ENCODE peak calls at places on chromosomes 7 and 10, in ten cellular contexts. One of them, this sample, is unnamed.

GRCh38 chr7:111654414-111654813 is 92.1 kb upstream of the IMMP2L start:
- DNase-seq in stimulated activated naive CD4-positive, alpha-beta T cell: no peak
- DNase-seq in CD8-positive, alpha-beta memory T cell: no peak
- DNase-seq in left cardiac atrium: no peak
- DNase-seq in GM10248: no peak
- DNase-seq in Daoy: no peak
- DNase-seq in H7: no peak
- DNase-seq in NCI-H2171 treated with DMSO at 0.1 percent for 48 hours: no peak
- DNase-seq in stimulated activated CD8-positive, alpha-beta memory T cell treated with anti-CD3 and anti-CD28 coated beads, Interleukin-7, amount 100 ng/mL, for 1 hour: no peak
- DNase-seq in NCI-H460: no peak
- DNase-seq in this sample: no peak

GRCh38 chr10:88207121-88207546 is 343.7 kb downstream of the PTEN start:
- DNase-seq in GM10248: no peak
- DNase-seq in CD8-positive, alpha-beta memory T cell: no peak
- DNase-seq in left cardiac atrium: no peak
- DNase-seq in stimulated activated CD8-positive, alpha-beta memory T cell treated with anti-CD3 and anti-CD28 coated beads, Interleukin-7, amount 100 ng/mL, for 1 hour: no peak
- DNase-seq in Daoy: no peak
- DNase-seq in stimulated activated naive CD4-positive, alpha-beta T cell: no peak
- DNase-seq in NCI-H460: no peak
- DNase-seq in H7: no peak
- DNase-seq in NCI-H2171 treated with DMSO at 0.1 percent for 48 hours: no peak
- DNase-seq in this sample: no peak

GRCh38 chr7:73361340-73361739 is 33.4 kb downstream of the FKBP6 start:
- DNase-seq in stimulated activated CD8-positive, alpha-beta memory T cell treated with anti-CD3 and anti-CD28 coated beads, Interleukin-7, amount 100 ng/mL, for 1 hour: no peak
- DNase-seq in NCI-H460: no peak
- DNase-seq in NCI-H2171 treated with DMSO at 0.1 percent for 48 hours: no peak
- DNase-seq in stimulated activated naive CD4-positive, alpha-beta T cell: no peak
- DNase-seq in H7: no peak
- DNase-seq in CD8-positive, alpha-beta memory T cell: no peak
- DNase-seq in left cardiac atrium: no peak
- DNase-seq in GM10248: no peak
- DNase-seq in Daoy: peak; percentile 80
- DNase-seq in this sample: no peak

GRCh38 chr7:39132306-39132705 is 154.6 kb downstream of the POU6F2 start:
- DNase-seq in NCI-H2171 treated with DMSO at 0.1 percent for 48 hours: no peak
- DNase-seq in H7: no peak
- DNase-seq in NCI-H460: no peak
- DNase-seq in GM10248: no peak
- DNase-seq in Daoy: no peak
- DNase-seq in left cardiac atrium: no peak
- DNase-seq in stimulated activated naive CD4-positive, alpha-beta T cell: no peak
- DNase-seq in CD8-positive, alpha-beta memory T cell: no peak
- DNase-seq in stimulated activated CD8-positive, alpha-beta memory T cell treated with anti-CD3 and anti-CD28 coated beads, Interleukin-7, amount 100 ng/mL, for 1 hour: no peak
- DNase-seq in this sample: no peak

GRCh38 chr10:12400266-12400931 is 51.1 kb downstream of the CAMK1D start:
- DNase-seq in NCI-H460: no peak
- DNase-seq in Daoy: peak; percentile 65
- DNase-seq in NCI-H2171 treated with DMSO at 0.1 percent for 48 hours: no peak
- DNase-seq in CD8-positive, alpha-beta memory T cell: no peak
- DNase-seq in H7: no peak
- DNase-seq in left cardiac atrium: no peak
- DNase-seq in stimulated activated CD8-positive, alpha-beta memory T cell treated with anti-CD3 and anti-CD28 coated beads, Interleukin-7, amount 100 ng/mL, for 1 hour: no peak
- DNase-seq in stimulated activated naive CD4-positive, alpha-beta T cell: no peak
- DNase-seq in GM10248: no peak
- DNase-seq in this sample: no peak

GRCh38 chr10:58266826-58267712 is 625 bp downstream of the IPMK start:
- DNase-seq in Daoy: peak; percentile 39
- DNase-seq in CD8-positive, alpha-beta memory T cell: peak; percentile 67
- DNase-seq in stimulated activated CD8-positive, alpha-beta memory T cell treated with anti-CD3 and anti-CD28 coated beads, Interleukin-7, amount 100 ng/mL, for 1 hour: peak; percentile 7
- DNase-seq in NCI-H2171 treated with DMSO at 0.1 percent for 48 hours: peak; percentile 28
- DNase-seq in NCI-H460: peak; percentile 14
- DNase-seq in GM10248: peak; percentile 27
- DNase-seq in H7: peak; percentile 64
- DNase-seq in stimulated activated naive CD4-positive, alpha-beta T cell: peak; percentile 46
- DNase-seq in left cardiac atrium: peak; percentile 40
- DNase-seq in this sample: peak; percentile 67

GRCh38 chr10:61939575-61940301 is 38.2 kb downstream of the ARID5B start:
- DNase-seq in left cardiac atrium: no peak
- DNase-seq in H7: no peak
- DNase-seq in GM10248: no peak
- DNase-seq in CD8-positive, alpha-beta memory T cell: no peak
- DNase-seq in Daoy: peak; percentile 45
- DNase-seq in stimulated activated CD8-positive, alpha-beta memory T cell treated with anti-CD3 and anti-CD28 coated beads, Interleukin-7, amount 100 ng/mL, for 1 hour: no peak
- DNase-seq in NCI-H2171 treated with DMSO at 0.1 percent for 48 hours: no peak
- DNase-seq in stimulated activated naive CD4-positive, alpha-beta T cell: no peak
- DNase-seq in NCI-H460: no peak
- DNase-seq in this sample: no peak

GRCh38 chr10:62083868-62084267 is 182.4 kb downstream of the ARID5B start:
- DNase-seq in GM10248: no peak
- DNase-seq in NCI-H2171 treated with DMSO at 0.1 percent for 48 hours: peak; percentile 94
- DNase-seq in Daoy: peak; percentile 64
- DNase-seq in stimulated activated CD8-positive, alpha-beta memory T cell treated with anti-CD3 and anti-CD28 coated beads, Interleukin-7, amount 100 ng/mL, for 1 hour: no peak
- DNase-seq in left cardiac atrium: peak; percentile 82
- DNase-seq in NCI-H460: no peak
- DNase-seq in CD8-positive, alpha-beta memory T cell: no peak
- DNase-seq in stimulated activated naive CD4-positive, alpha-beta T cell: no peak
- DNase-seq in H7: no peak
- DNase-seq in this sample: no peak

GRCh38 chr7:95578299-95578855 is 17.9 kb downstream of the PDK4 start:
- DNase-seq in NCI-H460: no peak
- DNase-seq in NCI-H2171 treated with DMSO at 0.1 percent for 48 hours: peak; percentile 96
- DNase-seq in stimulated activated naive CD4-positive, alpha-beta T cell: no peak
- DNase-seq in Daoy: no peak
- DNase-seq in left cardiac atrium: no peak
- DNase-seq in H7: no peak
- DNase-seq in CD8-positive, alpha-beta memory T cell: no peak
- DNase-seq in stimulated activated CD8-positive, alpha-beta memory T cell treated with anti-CD3 and anti-CD28 coated beads, Interleukin-7, amount 100 ng/mL, for 1 hour: no peak
- DNase-seq in GM10248: no peak
- DNase-seq in this sample: no peak

GRCh38 chr10:6716521-6716920 is 136.4 kb upstream of the PRKCQ start:
- DNase-seq in stimulated activated CD8-positive, alpha-beta memory T cell treated with anti-CD3 and anti-CD28 coated beads, Interleukin-7, amount 100 ng/mL, for 1 hour: no peak
- DNase-seq in NCI-H2171 treated with DMSO at 0.1 percent for 48 hours: no peak
- DNase-seq in Daoy: no peak
- DNase-seq in GM10248: no peak
- DNase-seq in CD8-positive, alpha-beta memory T cell: no peak
- DNase-seq in stimulated activated naive CD4-positive, alpha-beta T cell: no peak
- DNase-seq in H7: no peak
- DNase-seq in NCI-H460: no peak
- DNase-seq in left cardiac atrium: no peak
- DNase-seq in this sample: no peak

GRCh38 chr10:24174014-24174413 is 34.9 kb upstream of the KIAA1217 start:
- DNase-seq in left cardiac atrium: no peak
- DNase-seq in stimulated activated naive CD4-positive, alpha-beta T cell: no peak
- DNase-seq in NCI-H2171 treated with DMSO at 0.1 percent for 48 hours: no peak
- DNase-seq in GM10248: no peak
- DNase-seq in H7: no peak
- DNase-seq in Daoy: peak; percentile 4
- DNase-seq in CD8-positive, alpha-beta memory T cell: no peak
- DNase-seq in stimulated activated CD8-positive, alpha-beta memory T cell treated with anti-CD3 and anti-CD28 coated beads, Interleukin-7, amount 100 ng/mL, for 1 hour: no peak
- DNase-seq in NCI-H460: no peak
- DNase-seq in this sample: peak; percentile 11

GRCh38 chr7:57413529-57414398 is 36.2 kb upstream of the ZNF716 start:
- DNase-seq in Daoy: no peak
- DNase-seq in stimulated activated naive CD4-positive, alpha-beta T cell: no peak
- DNase-seq in stimulated activated CD8-positive, alpha-beta memory T cell treated with anti-CD3 and anti-CD28 coated beads, Interleukin-7, amount 100 ng/mL, for 1 hour: no peak
- DNase-seq in H7: no peak
- DNase-seq in left cardiac atrium: no peak
- DNase-seq in NCI-H2171 treated with DMSO at 0.1 percent for 48 hours: no peak
- DNase-seq in NCI-H460: no peak
- DNase-seq in CD8-positive, alpha-beta memory T cell: no peak
- DNase-seq in GM10248: no peak
- DNase-seq in this sample: no peak

GRCh38 chr7:102393467-102393866 is 2.7 kb upstream of the PRKRIP1 start:
- DNase-seq in stimulated activated naive CD4-positive, alpha-beta T cell: no peak
- DNase-seq in left cardiac atrium: no peak
- DNase-seq in NCI-H460: no peak
- DNase-seq in CD8-positive, alpha-beta memory T cell: no peak
- DNase-seq in Daoy: no peak
- DNase-seq in NCI-H2171 treated with DMSO at 0.1 percent for 48 hours: no peak
- DNase-seq in H7: no peak
- DNase-seq in GM10248: no peak
- DNase-seq in stimulated activated CD8-positive, alpha-beta memory T cell treated with anti-CD3 and anti-CD28 coated beads, Interleukin-7, amount 100 ng/mL, for 1 hour: no peak
- DNase-seq in this sample: no peak

GRCh38 chr10:102869290-102870198 is at the start of gene AS3MT:
- DNase-seq in Daoy: no peak
- DNase-seq in stimulated activated naive CD4-positive, alpha-beta T cell: no peak
- DNase-seq in CD8-positive, alpha-beta memory T cell: no peak
- DNase-seq in stimulated activated CD8-positive, alpha-beta memory T cell treated with anti-CD3 and anti-CD28 coated beads, Interleukin-7, amount 100 ng/mL, for 1 hour: no peak
- DNase-seq in NCI-H460: peak; percentile 17
- DNase-seq in GM10248: peak; percentile 48
- DNase-seq in H7: peak; percentile 94
- DNase-seq in NCI-H2171 treated with DMSO at 0.1 percent for 48 hours: peak; percentile 54
- DNase-seq in left cardiac atrium: peak; percentile 60
- DNase-seq in this sample: peak; percentile 18

GRCh38 chr10:77695186-77695585 is 57.6 kb upstream of the KCNMA1 start:
- DNase-seq in NCI-H460: no peak
- DNase-seq in GM10248: no peak
- DNase-seq in CD8-positive, alpha-beta memory T cell: no peak
- DNase-seq in stimulated activated CD8-positive, alpha-beta memory T cell treated with anti-CD3 and anti-CD28 coated beads, Interleukin-7, amount 100 ng/mL, for 1 hour: no peak
- DNase-seq in Daoy: no peak
- DNase-seq in NCI-H2171 treated with DMSO at 0.1 percent for 48 hours: no peak
- DNase-seq in left cardiac atrium: no peak
- DNase-seq in H7: no peak
- DNase-seq in stimulated activated naive CD4-positive, alpha-beta T cell: no peak
- DNase-seq in this sample: peak; percentile 35

GRCh38 chr7:132557489-132558044 is 18.7 kb downstream of the PLXNA4 start:
- DNase-seq in H7: peak; percentile 36
- DNase-seq in NCI-H460: no peak
- DNase-seq in GM10248: no peak
- DNase-seq in CD8-positive, alpha-beta memory T cell: no peak
- DNase-seq in Daoy: peak; percentile 59
- DNase-seq in left cardiac atrium: no peak
- DNase-seq in stimulated activated naive CD4-positive, alpha-beta T cell: no peak
- DNase-seq in NCI-H2171 treated with DMSO at 0.1 percent for 48 hours: peak; percentile 28
- DNase-seq in stimulated activated CD8-positive, alpha-beta memory T cell treated with anti-CD3 and anti-CD28 coated beads, Interleukin-7, amount 100 ng/mL, for 1 hour: no peak
- DNase-seq in this sample: no peak

GRCh38 chr10:74738985-74739567 is 87.3 kb upstream of the KAT6B start:
- DNase-seq in H7: no peak
- DNase-seq in Daoy: no peak
- DNase-seq in NCI-H460: peak; percentile 4
- DNase-seq in GM10248: peak; percentile 64
- DNase-seq in left cardiac atrium: no peak
- DNase-seq in stimulated activated CD8-positive, alpha-beta memory T cell treated with anti-CD3 and anti-CD28 coated beads, Interleukin-7, amount 100 ng/mL, for 1 hour: no peak
- DNase-seq in CD8-positive, alpha-beta memory T cell: no peak
- DNase-seq in stimulated activated naive CD4-positive, alpha-beta T cell: no peak
- DNase-seq in NCI-H2171 treated with DMSO at 0.1 percent for 48 hours: no peak
- DNase-seq in this sample: no peak

GRCh38 chr7:36236073-36236472 is 83.0 kb downstream of the EEPD1 start:
- DNase-seq in H7: no peak
- DNase-seq in NCI-H2171 treated with DMSO at 0.1 percent for 48 hours: no peak
- DNase-seq in left cardiac atrium: no peak
- DNase-seq in GM10248: no peak
- DNase-seq in stimulated activated naive CD4-positive, alpha-beta T cell: no peak
- DNase-seq in stimulated activated CD8-positive, alpha-beta memory T cell treated with anti-CD3 and anti-CD28 coated beads, Interleukin-7, amount 100 ng/mL, for 1 hour: no peak
- DNase-seq in Daoy: no peak
- DNase-seq in CD8-positive, alpha-beta memory T cell: no peak
- DNase-seq in NCI-H460: no peak
- DNase-seq in this sample: no peak

GRCh38 chr10:104450954-104451353 is 97.3 kb downstream of the CFAP58 start:
- DNase-seq in GM10248: no peak
- DNase-seq in NCI-H2171 treated with DMSO at 0.1 percent for 48 hours: no peak
- DNase-seq in Daoy: no peak
- DNase-seq in NCI-H460: no peak
- DNase-seq in CD8-positive, alpha-beta memory T cell: no peak
- DNase-seq in stimulated activated CD8-positive, alpha-beta memory T cell treated with anti-CD3 and anti-CD28 coated beads, Interleukin-7, amount 100 ng/mL, for 1 hour: no peak
- DNase-seq in H7: no peak
- DNase-seq in left cardiac atrium: no peak
- DNase-seq in stimulated activated naive CD4-positive, alpha-beta T cell: no peak
- DNase-seq in this sample: no peak

GRCh38 chr7:23349484-23350157 is 50.5 kb downstream of the MALSU1 start:
- DNase-seq in left cardiac atrium: no peak
- DNase-seq in NCI-H460: no peak
- DNase-seq in CD8-positive, alpha-beta memory T cell: no peak
- DNase-seq in GM10248: no peak
- DNase-seq in Daoy: peak; percentile 91
- DNase-seq in NCI-H2171 treated with DMSO at 0.1 percent for 48 hours: no peak
- DNase-seq in stimulated activated CD8-positive, alpha-beta memory T cell treated with anti-CD3 and anti-CD28 coated beads, Interleukin-7, amount 100 ng/mL, for 1 hour: no peak
- DNase-seq in H7: peak; percentile 49
- DNase-seq in stimulated activated naive CD4-positive, alpha-beta T cell: no peak
- DNase-seq in this sample: no peak

GRCh38 chr7:155643804-155644177 is 670 bp upstream of the RBM33 start:
- DNase-seq in NCI-H2171 treated with DMSO at 0.1 percent for 48 hours: no peak
- DNase-seq in H7: no peak
- DNase-seq in NCI-H460: no peak
- DNase-seq in stimulated activated naive CD4-positive, alpha-beta T cell: no peak
- DNase-seq in Daoy: no peak
- DNase-seq in stimulated activated CD8-positive, alpha-beta memory T cell treated with anti-CD3 and anti-CD28 coated beads, Interleukin-7, amount 100 ng/mL, for 1 hour: no peak
- DNase-seq in CD8-positive, alpha-beta memory T cell: no peak
- DNase-seq in left cardiac atrium: no peak
- DNase-seq in GM10248: no peak
- DNase-seq in this sample: no peak

GRCh38 chr7:417973-418601 is 101.6 kb downstream of the PDGFA start:
- DNase-seq in GM10248: no peak
- DNase-seq in stimulated activated naive CD4-positive, alpha-beta T cell: no peak
- DNase-seq in H7: peak; percentile 19
- DNase-seq in Daoy: no peak
- DNase-seq in NCI-H2171 treated with DMSO at 0.1 percent for 48 hours: no peak
- DNase-seq in CD8-positive, alpha-beta memory T cell: no peak
- DNase-seq in left cardiac atrium: no peak
- DNase-seq in NCI-H460: no peak
- DNase-seq in stimulated activated CD8-positive, alpha-beta memory T cell treated with anti-CD3 and anti-CD28 coated beads, Interleukin-7, amount 100 ng/mL, for 1 hour: no peak
- DNase-seq in this sample: no peak

GRCh38 chr10:84012831-84013458 is 126.4 kb upstream of the GHITM start:
- DNase-seq in Daoy: no peak
- DNase-seq in CD8-positive, alpha-beta memory T cell: no peak
- DNase-seq in H7: no peak
- DNase-seq in NCI-H460: no peak
- DNase-seq in NCI-H2171 treated with DMSO at 0.1 percent for 48 hours: no peak
- DNase-seq in GM10248: peak; percentile 47
- DNase-seq in left cardiac atrium: no peak
- DNase-seq in stimulated activated CD8-positive, alpha-beta memory T cell treated with anti-CD3 and anti-CD28 coated beads, Interleukin-7, amount 100 ng/mL, for 1 hour: no peak
- DNase-seq in stimulated activated naive CD4-positive, alpha-beta T cell: no peak
- DNase-seq in this sample: no peak

GRCh38 chr10:96675846-96676245 is 44.5 kb downstream of the PIK3AP1 start:
- DNase-seq in H7: no peak
- DNase-seq in NCI-H460: no peak
- DNase-seq in CD8-positive, alpha-beta memory T cell: no peak
- DNase-seq in GM10248: no peak
- DNase-seq in Daoy: no peak
- DNase-seq in NCI-H2171 treated with DMSO at 0.1 percent for 48 hours: no peak
- DNase-seq in stimulated activated CD8-positive, alpha-beta memory T cell treated with anti-CD3 and anti-CD28 coated beads, Interleukin-7, amount 100 ng/mL, for 1 hour: no peak
- DNase-seq in left cardiac atrium: no peak
- DNase-seq in stimulated activated naive CD4-positive, alpha-beta T cell: no peak
- DNase-seq in this sample: no peak

GRCh38 chr7:27176962-27177794 is 3.1 kb upstream of the HOXA10 start:
- DNase-seq in CD8-positive, alpha-beta memory T cell: peak; percentile 13
- DNase-seq in Daoy: no peak
- DNase-seq in NCI-H2171 treated with DMSO at 0.1 percent for 48 hours: no peak
- DNase-seq in stimulated activated CD8-positive, alpha-beta memory T cell treated with anti-CD3 and anti-CD28 coated beads, Interleukin-7, amount 100 ng/mL, for 1 hour: no peak
- DNase-seq in NCI-H460: no peak
- DNase-seq in H7: peak; percentile 49
- DNase-seq in stimulated activated naive CD4-positive, alpha-beta T cell: no peak
- DNase-seq in left cardiac atrium: no peak
- DNase-seq in GM10248: no peak
- DNase-seq in this sample: no peak

GRCh38 chr7:23234569-23235296 is 11.8 kb upstream of the GPNMB start:
- DNase-seq in stimulated activated CD8-positive, alpha-beta memory T cell treated with anti-CD3 and anti-CD28 coated beads, Interleukin-7, amount 100 ng/mL, for 1 hour: no peak
- DNase-seq in GM10248: peak; percentile 75
- DNase-seq in Daoy: no peak
- DNase-seq in NCI-H2171 treated with DMSO at 0.1 percent for 48 hours: peak; percentile 86
- DNase-seq in left cardiac atrium: no peak
- DNase-seq in H7: no peak
- DNase-seq in CD8-positive, alpha-beta memory T cell: no peak
- DNase-seq in NCI-H460: no peak
- DNase-seq in stimulated activated naive CD4-positive, alpha-beta T cell: no peak
- DNase-seq in this sample: no peak

GRCh38 chr10:44376504-44377099 is 8.3 kb downstream of the CXCL12 start:
- DNase-seq in CD8-positive, alpha-beta memory T cell: no peak
- DNase-seq in NCI-H460: no peak
- DNase-seq in stimulated activated CD8-positive, alpha-beta memory T cell treated with anti-CD3 and anti-CD28 coated beads, Interleukin-7, amount 100 ng/mL, for 1 hour: no peak
- DNase-seq in stimulated activated naive CD4-positive, alpha-beta T cell: no peak
- DNase-seq in left cardiac atrium: no peak
- DNase-seq in H7: no peak
- DNase-seq in NCI-H2171 treated with DMSO at 0.1 percent for 48 hours: peak; percentile 58
- DNase-seq in GM10248: no peak
- DNase-seq in Daoy: no peak
- DNase-seq in this sample: no peak

GRCh38 chr10:79926037-79926436 is 22.9 kb downstream of the SFTPD start:
- DNase-seq in stimulated activated CD8-positive, alpha-beta memory T cell treated with anti-CD3 and anti-CD28 coated beads, Interleukin-7, amount 100 ng/mL, for 1 hour: no peak
- DNase-seq in stimulated activated naive CD4-positive, alpha-beta T cell: no peak
- DNase-seq in NCI-H2171 treated with DMSO at 0.1 percent for 48 hours: no peak
- DNase-seq in Daoy: no peak
- DNase-seq in H7: no peak
- DNase-seq in left cardiac atrium: no peak
- DNase-seq in NCI-H460: no peak
- DNase-seq in GM10248: peak; percentile 3
- DNase-seq in CD8-positive, alpha-beta memory T cell: no peak
- DNase-seq in this sample: no peak